ENCODE peak calls at places on chromosomes 13 and 19, in eight cellular contexts. G is cardiac muscle cell; Y is Caco-2; I is progenitor cell of endocrine pancreas; E is CD8-positive, alpha-beta T cell; J is omental fat pad; H is pancreas; R is fibroblast of lung. Q is an unnamed sample.

GRCh38 chr19:33441277-33441699 is 67.8 kb downstream of the CEBPG start:
- DNase-seq in Y (no peak), I (no peak), J (no peak), G (no peak), H (no peak), R (no peak), E (no peak), Q (no peak)

GRCh38 chr13:46575843-46576242 is 22.9 kb downstream of the LRCH1 start:
- DNase-seq in H (no peak), I (no peak), E (no peak), Y (no peak), R (peak; percentile 75), G (peak; percentile 54), J (no peak), Q (no peak)

GRCh38 chr19:55283548-55284393 is at the start of gene BRSK1:
- DNase-seq in Y (peak; percentile 84), H (no peak), J (no peak), R (peak; percentile 65), E (peak; percentile 26), G (peak; percentile 84), I (peak; percentile 61), Q (no peak)

GRCh38 chr19:16628183-16628983 is at the start of gene MED26:
- DNase-seq in H (peak; percentile 94), E (peak; percentile 97), R (peak; percentile 92), Y (peak; percentile 92), J (peak; percentile 83), I (peak; percentile 95), G (peak; percentile 95), Q (peak; percentile 91)

GRCh38 chr13:99339736-99340392 is 32.7 kb upstream of the GPR183 start:
- DNase-seq in R (peak; percentile 48), I (no peak), J (no peak), Y (no peak), G (no peak), H (no peak), E (no peak), Q (no peak)

GRCh38 chr19:33469171-33470039 is 52.2 kb downstream of the PEPD start:
- DNase-seq in E (no peak), I (no peak), H (no peak), R (no peak), Y (no peak), G (no peak), J (no peak), Q (no peak)

GRCh38 chr19:16076958-16077611 is 790 bp downstream of the TPM4 start:
- DNase-seq in Y (no peak), I (no peak), H (peak; percentile 28), R (peak; percentile 31), J (no peak), G (peak; percentile 55), E (no peak), Q (no peak)

GRCh38 chr19:48991823-48992570 is 1.1 kb downstream of the GYS1 start:
- DNase-seq in J (peak; percentile 42), Y (peak; percentile 69), H (no peak), R (peak; percentile 81), I (no peak), E (no peak), G (peak; percentile 69), Q (peak; percentile 53)

GRCh38 chr13:111295896-111296295 is 24.5 kb upstream of the TEX29 start:
- DNase-seq in J (no peak), Y (no peak), G (no peak), H (no peak), I (no peak), E (no peak), R (no peak), Q (no peak)

GRCh38 chr13:30791354-30791921 is 56.1 kb downstream of the ALOX5AP start:
- DNase-seq in I (no peak), Y (no peak), H (no peak), R (peak; percentile 39), G (no peak), J (no peak), E (no peak), Q (no peak)

GRCh38 chr19:19403373-19403901 is 2.0 kb upstream of the GATAD2A start:
- DNase-seq in H (no peak), E (no peak), R (peak; percentile 31), G (no peak), Y (no peak), I (no peak), J (no peak), Q (peak; percentile 39)

GRCh38 chr13:38073931-38074330 is 204.4 kb upstream of the TRPC4 start:
- DNase-seq in J (no peak), Y (no peak), I (no peak), E (no peak), H (no peak), R (no peak), G (no peak), Q (no peak)

GRCh38 chr13:110471833-110472162 is 89.7 kb downstream of the RAB20 start:
- DNase-seq in R (peak; percentile 31), E (no peak), G (no peak), H (no peak), J (no peak), Y (no peak), I (no peak), Q (no peak)

GRCh38 chr13:33235564-33235963 is 50.0 kb downstream of the STARD13 start:
- DNase-seq in E (no peak), R (no peak), H (no peak), Y (no peak), I (no peak), J (no peak), G (no peak), Q (no peak)

GRCh38 chr13:26019881-26020535 is 31.8 kb downstream of the SHISA2 start:
- DNase-seq in E (no peak), Y (no peak), G (no peak), H (no peak), J (no peak), I (no peak), R (peak; percentile 74), Q (peak; percentile 48)

GRCh38 chr13:62119739-62120700 is 704.4 kb upstream of the PCDH20 start:
- DNase-seq in H (no peak), J (no peak), G (peak; percentile 44), E (no peak), Y (no peak), I (no peak), R (peak; percentile 47), Q (no peak)

GRCh38 chr19:4232614-4233281 is 3.4 kb downstream of the EBI3 start:
- DNase-seq in G (no peak), E (no peak), J (no peak), I (no peak), H (no peak), R (no peak), Y (no peak), Q (no peak)

GRCh38 chr19:35116085-35116801 is 620 bp downstream of the FXYD3 start:
- DNase-seq in G (no peak), J (no peak), H (peak; percentile 61), R (no peak), E (no peak), I (no peak), Y (peak; percentile 77), Q (peak; percentile 78)

GRCh38 chr13:101757446-101758039 is 305.1 kb downstream of the ITGBL1 start:
- DNase-seq in J (no peak), Y (no peak), G (peak; percentile 19), R (peak; percentile 72), E (no peak), I (no peak), H (no peak), Q (no peak)

GRCh38 chr13:28533049-28533436 is 38.1 kb upstream of the FLT1 start:
- DNase-seq in G (no peak), I (no peak), R (no peak), J (no peak), Y (no peak), E (no peak), H (no peak), Q (no peak)

GRCh38 chr19:2150794-2151338 is 500 bp downstream of the AP3D1 start:
- DNase-seq in Y (no peak), I (peak; percentile 29), E (no peak), G (no peak), H (peak; percentile 30), J (no peak), R (no peak), Q (no peak)

GRCh38 chr19:38850976-38851621 is 1.3 kb upstream of the HNRNPL start:
- DNase-seq in G (no peak), J (no peak), E (no peak), H (no peak), R (no peak), Y (peak; percentile 66), I (peak; percentile 19), Q (no peak)
- TF ChIP-seq CTCF in G (no peak), J (no peak), E (no peak), H (no peak), R (no peak), Y (no peak), I (no peak), Q (no peak)

GRCh38 chr19:8832132-8833021 is at the start of the genes MBD3L1 and ZNF558:
- DNase-seq in I (peak; percentile 91), E (peak; percentile 98), J (peak; percentile 92), G (no peak), H (peak; percentile 99), Y (peak; percentile 97), R (peak; percentile 99), Q (peak; percentile 96)
- TF ChIP-seq CTCF in I (no peak), E (no peak), J (no peak), G (peak; percentile 33), H (no peak), Y (no peak), R (peak; percentile 13), Q (no peak)

GRCh38 chr13:75196112-75196855 is 285.7 kb downstream of the TBC1D4 start:
- DNase-seq in H (no peak), E (no peak), Y (no peak), R (peak; percentile 88), I (no peak), G (no peak), J (no peak), Q (no peak)
- TF ChIP-seq CTCF in H (no peak), E (no peak), Y (no peak), R (no peak), I (no peak), G (no peak), J (no peak), Q (no peak)

GRCh38 chr13:31997641-31998040 is 33.9 kb upstream of the FRY start:
- DNase-seq in G (no peak), J (no peak), R (no peak), H (no peak), I (no peak), E (no peak), Y (no peak), Q (no peak)

GRCh38 chr13:31996611-31997010 is 35.0 kb upstream of the FRY start:
- DNase-seq in J (no peak), H (no peak), R (no peak), I (no peak), E (no peak), Y (no peak), G (no peak), Q (no peak)

GRCh38 chr13:31998131-31998530 is 33.4 kb upstream of the FRY start:
- DNase-seq in R (no peak), G (no peak), J (no peak), Y (peak; percentile 51), I (no peak), E (no peak), H (no peak), Q (peak; percentile 27)

GRCh38 chr13:32001769-32002168 is 29.8 kb upstream of the FRY start:
- DNase-seq in E (no peak), J (no peak), G (no peak), R (no peak), H (no peak), Y (no peak), I (no peak), Q (no peak)

DNA sequence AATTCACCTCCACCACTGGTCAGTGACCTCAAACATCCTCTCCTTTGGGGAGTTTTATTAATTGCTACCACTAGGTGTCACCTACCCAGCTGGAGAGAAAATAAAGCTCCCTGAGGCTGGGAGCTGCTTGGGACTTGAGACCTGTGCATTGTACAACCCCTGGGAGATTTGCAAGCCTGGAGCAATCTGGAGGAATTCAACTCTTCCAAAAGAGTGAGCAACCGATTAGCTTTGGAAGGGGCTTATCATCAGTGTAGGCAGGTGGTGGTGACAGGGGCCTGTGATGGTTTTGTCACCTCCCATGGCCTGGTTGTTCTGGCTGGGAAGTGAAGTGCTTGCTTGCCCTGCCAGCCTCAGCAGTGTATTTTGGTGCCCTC is 30.2 kb upstream of the FRY start:
- DNase-seq in R (peak; percentile 54), G (peak; percentile 32), E (no peak), J (no peak), I (no peak), Y (peak; percentile 54), H (peak; percentile 68), Q (peak; percentile 21)
- TF ChIP-seq CTCF in R (peak; percentile 51), G (peak; percentile 71), E (no peak), J (no peak), I (peak; percentile 63), Y (peak; percentile 53), H (peak; percentile 41), Q (peak; percentile 41)

Q was measured in Calu3.